ENCODE peak calls at places on chromosomes 7 and 10, in eight cellular contexts. One of them, this sample, is unnamed.

GRCh38 chr7:15720849-15721471 is 34.5 kb upstream of the MEOX2 start:
- DNase-seq in AG20443: peak; percentile 20
- DNase-seq in stimulated activated CD8-positive, alpha-beta memory T cell treated with anti-CD3 and anti-CD28 coated beads, Interleukin-2, amount 100 ng/mL, for 1 hour: no peak
- DNase-seq in stimulated activated CD4-positive, alpha-beta T cell treated with anti-CD3 and anti-CD28 coated beads, Interleukin-2, amount 100 ng/mL, for 24 hours: peak; percentile 19
- DNase-seq in kidney epithelial cell: no peak
- DNase-seq in HCT116: peak; percentile 41
- DNase-seq in colonic mucosa: peak; percentile 43
- DNase-seq in activated T-cell treated with anti-CD3 and anti-CD28 coated beads, Interleukin-2, amount 50 U/mL, for 4 hours: no peak
- DNase-seq in this sample: peak; percentile 30

GRCh38 chr10:112985701-112986510 is 35.9 kb downstream of the TCF7L2 start:
- DNase-seq in AG20443: peak; percentile 40
- DNase-seq in stimulated activated CD8-positive, alpha-beta memory T cell treated with anti-CD3 and anti-CD28 coated beads, Interleukin-2, amount 100 ng/mL, for 1 hour: no peak
- DNase-seq in kidney epithelial cell: no peak
- DNase-seq in activated T-cell treated with anti-CD3 and anti-CD28 coated beads, Interleukin-2, amount 50 U/mL, for 4 hours: no peak
- DNase-seq in colonic mucosa: no peak
- DNase-seq in stimulated activated CD4-positive, alpha-beta T cell treated with anti-CD3 and anti-CD28 coated beads, Interleukin-2, amount 100 ng/mL, for 24 hours: peak; percentile 5
- DNase-seq in HCT116: no peak
- DNase-seq in this sample: no peak

GRCh38 chr7:137755438-137755837 is 91.3 kb downstream of the DGKI start:
- DNase-seq in stimulated activated CD4-positive, alpha-beta T cell treated with anti-CD3 and anti-CD28 coated beads, Interleukin-2, amount 100 ng/mL, for 24 hours: no peak
- DNase-seq in kidney epithelial cell: no peak
- DNase-seq in activated T-cell treated with anti-CD3 and anti-CD28 coated beads, Interleukin-2, amount 50 U/mL, for 4 hours: no peak
- DNase-seq in colonic mucosa: no peak
- DNase-seq in stimulated activated CD8-positive, alpha-beta memory T cell treated with anti-CD3 and anti-CD28 coated beads, Interleukin-2, amount 100 ng/mL, for 1 hour: no peak
- DNase-seq in HCT116: no peak
- DNase-seq in AG20443: no peak
- DNase-seq in this sample: no peak

GRCh38 chr7:141685285-141686035 is 16.5 kb downstream of the DENND11 start:
- DNase-seq in activated T-cell treated with anti-CD3 and anti-CD28 coated beads, Interleukin-2, amount 50 U/mL, for 4 hours: no peak
- DNase-seq in stimulated activated CD4-positive, alpha-beta T cell treated with anti-CD3 and anti-CD28 coated beads, Interleukin-2, amount 100 ng/mL, for 24 hours: no peak
- DNase-seq in AG20443: no peak
- DNase-seq in stimulated activated CD8-positive, alpha-beta memory T cell treated with anti-CD3 and anti-CD28 coated beads, Interleukin-2, amount 100 ng/mL, for 1 hour: no peak
- DNase-seq in HCT116: no peak
- DNase-seq in colonic mucosa: no peak
- DNase-seq in kidney epithelial cell: no peak
- DNase-seq in this sample: no peak

GRCh38 chr10:79608505-79609375 is 2.0 kb upstream of the SFTPA1 start:
- DNase-seq in colonic mucosa: peak; percentile 34
- DNase-seq in activated T-cell treated with anti-CD3 and anti-CD28 coated beads, Interleukin-2, amount 50 U/mL, for 4 hours: no peak
- DNase-seq in stimulated activated CD4-positive, alpha-beta T cell treated with anti-CD3 and anti-CD28 coated beads, Interleukin-2, amount 100 ng/mL, for 24 hours: peak; percentile 59
- DNase-seq in HCT116: peak; percentile 24
- DNase-seq in AG20443: no peak
- DNase-seq in kidney epithelial cell: no peak
- DNase-seq in stimulated activated CD8-positive, alpha-beta memory T cell treated with anti-CD3 and anti-CD28 coated beads, Interleukin-2, amount 100 ng/mL, for 1 hour: no peak
- DNase-seq in this sample: no peak

GRCh38 chr7:102222445-102222844 is 64.2 kb upstream of the SH2B2 start:
- DNase-seq in colonic mucosa: no peak
- DNase-seq in stimulated activated CD8-positive, alpha-beta memory T cell treated with anti-CD3 and anti-CD28 coated beads, Interleukin-2, amount 100 ng/mL, for 1 hour: no peak
- DNase-seq in HCT116: no peak
- DNase-seq in activated T-cell treated with anti-CD3 and anti-CD28 coated beads, Interleukin-2, amount 50 U/mL, for 4 hours: no peak
- DNase-seq in stimulated activated CD4-positive, alpha-beta T cell treated with anti-CD3 and anti-CD28 coated beads, Interleukin-2, amount 100 ng/mL, for 24 hours: no peak
- DNase-seq in kidney epithelial cell: no peak
- DNase-seq in AG20443: no peak
- DNase-seq in this sample: no peak

GRCh38 chr7:101819183-101819582 is 1.8 kb downstream of the CUX1 start:
- DNase-seq in colonic mucosa: no peak
- DNase-seq in AG20443: no peak
- DNase-seq in activated T-cell treated with anti-CD3 and anti-CD28 coated beads, Interleukin-2, amount 50 U/mL, for 4 hours: no peak
- DNase-seq in stimulated activated CD8-positive, alpha-beta memory T cell treated with anti-CD3 and anti-CD28 coated beads, Interleukin-2, amount 100 ng/mL, for 1 hour: no peak
- DNase-seq in stimulated activated CD4-positive, alpha-beta T cell treated with anti-CD3 and anti-CD28 coated beads, Interleukin-2, amount 100 ng/mL, for 24 hours: no peak
- DNase-seq in HCT116: no peak
- DNase-seq in kidney epithelial cell: no peak
- DNase-seq in this sample: no peak

GRCh38 chr7:151692721-151693120 is 173.0 kb upstream of the RHEB start:
- DNase-seq in stimulated activated CD4-positive, alpha-beta T cell treated with anti-CD3 and anti-CD28 coated beads, Interleukin-2, amount 100 ng/mL, for 24 hours: no peak
- DNase-seq in stimulated activated CD8-positive, alpha-beta memory T cell treated with anti-CD3 and anti-CD28 coated beads, Interleukin-2, amount 100 ng/mL, for 1 hour: no peak
- DNase-seq in AG20443: no peak
- DNase-seq in activated T-cell treated with anti-CD3 and anti-CD28 coated beads, Interleukin-2, amount 50 U/mL, for 4 hours: no peak
- DNase-seq in colonic mucosa: no peak
- DNase-seq in HCT116: no peak
- DNase-seq in kidney epithelial cell: no peak
- DNase-seq in this sample: no peak

GRCh38 chr7:150448789-150449147 is 1.7 kb upstream of the GIMAP8 start:
- DNase-seq in activated T-cell treated with anti-CD3 and anti-CD28 coated beads, Interleukin-2, amount 50 U/mL, for 4 hours: peak; percentile 89
- DNase-seq in HCT116: peak; percentile 48
- DNase-seq in AG20443: peak; percentile 91
- DNase-seq in stimulated activated CD8-positive, alpha-beta memory T cell treated with anti-CD3 and anti-CD28 coated beads, Interleukin-2, amount 100 ng/mL, for 1 hour: peak; percentile 77
- DNase-seq in kidney epithelial cell: no peak
- DNase-seq in colonic mucosa: peak; percentile 85
- DNase-seq in stimulated activated CD4-positive, alpha-beta T cell treated with anti-CD3 and anti-CD28 coated beads, Interleukin-2, amount 100 ng/mL, for 24 hours: peak; percentile 88
- DNase-seq in this sample: peak; percentile 84

GRCh38 chr7:157813053-157813452 is 476.2 kb downstream of the DNAJB6 start:
- DNase-seq in colonic mucosa: no peak
- DNase-seq in AG20443: no peak
- DNase-seq in stimulated activated CD4-positive, alpha-beta T cell treated with anti-CD3 and anti-CD28 coated beads, Interleukin-2, amount 100 ng/mL, for 24 hours: no peak
- DNase-seq in stimulated activated CD8-positive, alpha-beta memory T cell treated with anti-CD3 and anti-CD28 coated beads, Interleukin-2, amount 100 ng/mL, for 1 hour: no peak
- DNase-seq in activated T-cell treated with anti-CD3 and anti-CD28 coated beads, Interleukin-2, amount 50 U/mL, for 4 hours: no peak
- DNase-seq in kidney epithelial cell: no peak
- DNase-seq in HCT116: no peak
- DNase-seq in this sample: no peak

GRCh38 chr10:3814832-3815209 is 29.8 kb upstream of the KLF6 start:
- DNase-seq in stimulated activated CD4-positive, alpha-beta T cell treated with anti-CD3 and anti-CD28 coated beads, Interleukin-2, amount 100 ng/mL, for 24 hours: no peak
- DNase-seq in HCT116: no peak
- DNase-seq in activated T-cell treated with anti-CD3 and anti-CD28 coated beads, Interleukin-2, amount 50 U/mL, for 4 hours: no peak
- DNase-seq in colonic mucosa: no peak
- DNase-seq in stimulated activated CD8-positive, alpha-beta memory T cell treated with anti-CD3 and anti-CD28 coated beads, Interleukin-2, amount 100 ng/mL, for 1 hour: no peak
- DNase-seq in kidney epithelial cell: no peak
- DNase-seq in AG20443: no peak
- DNase-seq in this sample: no peak

GRCh38 chr7:137981668-137982067 is 20.2 kb downstream of the CREB3L2 start:
- DNase-seq in colonic mucosa: no peak
- DNase-seq in kidney epithelial cell: no peak
- DNase-seq in stimulated activated CD8-positive, alpha-beta memory T cell treated with anti-CD3 and anti-CD28 coated beads, Interleukin-2, amount 100 ng/mL, for 1 hour: no peak
- DNase-seq in AG20443: no peak
- DNase-seq in HCT116: no peak
- DNase-seq in activated T-cell treated with anti-CD3 and anti-CD28 coated beads, Interleukin-2, amount 50 U/mL, for 4 hours: no peak
- DNase-seq in stimulated activated CD4-positive, alpha-beta T cell treated with anti-CD3 and anti-CD28 coated beads, Interleukin-2, amount 100 ng/mL, for 24 hours: no peak
- DNase-seq in this sample: no peak

GRCh38 chr10:72044417-72045041 is 43.8 kb downstream of the SPOCK2 start:
- DNase-seq in activated T-cell treated with anti-CD3 and anti-CD28 coated beads, Interleukin-2, amount 50 U/mL, for 4 hours: no peak
- DNase-seq in stimulated activated CD4-positive, alpha-beta T cell treated with anti-CD3 and anti-CD28 coated beads, Interleukin-2, amount 100 ng/mL, for 24 hours: no peak
- DNase-seq in stimulated activated CD8-positive, alpha-beta memory T cell treated with anti-CD3 and anti-CD28 coated beads, Interleukin-2, amount 100 ng/mL, for 1 hour: no peak
- DNase-seq in kidney epithelial cell: no peak
- DNase-seq in colonic mucosa: no peak
- DNase-seq in HCT116: no peak
- DNase-seq in AG20443: no peak
- DNase-seq in this sample: no peak

GRCh38 chr7:114416089-114416990 is 1.7 kb downstream of the FOXP2 start:
- DNase-seq in AG20443: no peak
- DNase-seq in colonic mucosa: no peak
- DNase-seq in activated T-cell treated with anti-CD3 and anti-CD28 coated beads, Interleukin-2, amount 50 U/mL, for 4 hours: no peak
- DNase-seq in stimulated activated CD8-positive, alpha-beta memory T cell treated with anti-CD3 and anti-CD28 coated beads, Interleukin-2, amount 100 ng/mL, for 1 hour: no peak
- DNase-seq in stimulated activated CD4-positive, alpha-beta T cell treated with anti-CD3 and anti-CD28 coated beads, Interleukin-2, amount 100 ng/mL, for 24 hours: no peak
- DNase-seq in kidney epithelial cell: no peak
- DNase-seq in HCT116: no peak
- DNase-seq in this sample: no peak

GRCh38 chr10:59896186-59896585 is 10.2 kb downstream of the CCDC6 start:
- DNase-seq in stimulated activated CD8-positive, alpha-beta memory T cell treated with anti-CD3 and anti-CD28 coated beads, Interleukin-2, amount 100 ng/mL, for 1 hour: no peak
- DNase-seq in kidney epithelial cell: no peak
- DNase-seq in HCT116: no peak
- DNase-seq in activated T-cell treated with anti-CD3 and anti-CD28 coated beads, Interleukin-2, amount 50 U/mL, for 4 hours: no peak
- DNase-seq in stimulated activated CD4-positive, alpha-beta T cell treated with anti-CD3 and anti-CD28 coated beads, Interleukin-2, amount 100 ng/mL, for 24 hours: no peak
- DNase-seq in AG20443: no peak
- DNase-seq in colonic mucosa: peak; percentile 79
- DNase-seq in this sample: peak; percentile 70

GRCh38 chr10:100960251-100960650 is 9.1 kb upstream of the SEMA4G start:
- DNase-seq in colonic mucosa: no peak
- DNase-seq in activated T-cell treated with anti-CD3 and anti-CD28 coated beads, Interleukin-2, amount 50 U/mL, for 4 hours: no peak
- DNase-seq in HCT116: no peak
- DNase-seq in stimulated activated CD8-positive, alpha-beta memory T cell treated with anti-CD3 and anti-CD28 coated beads, Interleukin-2, amount 100 ng/mL, for 1 hour: no peak
- DNase-seq in kidney epithelial cell: no peak
- DNase-seq in stimulated activated CD4-positive, alpha-beta T cell treated with anti-CD3 and anti-CD28 coated beads, Interleukin-2, amount 100 ng/mL, for 24 hours: no peak
- DNase-seq in AG20443: no peak
- DNase-seq in this sample: no peak

GRCh38 chr7:129454249-129454551 is 20.0 kb downstream of the STRIP2 start:
- DNase-seq in AG20443: no peak
- DNase-seq in colonic mucosa: no peak
- DNase-seq in activated T-cell treated with anti-CD3 and anti-CD28 coated beads, Interleukin-2, amount 50 U/mL, for 4 hours: no peak
- DNase-seq in stimulated activated CD8-positive, alpha-beta memory T cell treated with anti-CD3 and anti-CD28 coated beads, Interleukin-2, amount 100 ng/mL, for 1 hour: no peak
- DNase-seq in stimulated activated CD4-positive, alpha-beta T cell treated with anti-CD3 and anti-CD28 coated beads, Interleukin-2, amount 100 ng/mL, for 24 hours: no peak
- DNase-seq in kidney epithelial cell: no peak
- DNase-seq in HCT116: no peak
- DNase-seq in this sample: no peak

GRCh38 chr7:105224884-105225651 is 163.7 kb downstream of the SRPK2 start:
- DNase-seq in HCT116: peak; percentile 70
- DNase-seq in stimulated activated CD4-positive, alpha-beta T cell treated with anti-CD3 and anti-CD28 coated beads, Interleukin-2, amount 100 ng/mL, for 24 hours: no peak
- DNase-seq in stimulated activated CD8-positive, alpha-beta memory T cell treated with anti-CD3 and anti-CD28 coated beads, Interleukin-2, amount 100 ng/mL, for 1 hour: no peak
- DNase-seq in colonic mucosa: no peak
- DNase-seq in kidney epithelial cell: peak; percentile 80
- DNase-seq in activated T-cell treated with anti-CD3 and anti-CD28 coated beads, Interleukin-2, amount 50 U/mL, for 4 hours: no peak
- DNase-seq in AG20443: peak; percentile 84
- DNase-seq in this sample: no peak

GRCh38 chr10:102904337-102904736 is 13.8 kb upstream of the CNNM2 start:
- DNase-seq in activated T-cell treated with anti-CD3 and anti-CD28 coated beads, Interleukin-2, amount 50 U/mL, for 4 hours: no peak
- DNase-seq in stimulated activated CD8-positive, alpha-beta memory T cell treated with anti-CD3 and anti-CD28 coated beads, Interleukin-2, amount 100 ng/mL, for 1 hour: no peak
- DNase-seq in kidney epithelial cell: no peak
- DNase-seq in AG20443: no peak
- DNase-seq in stimulated activated CD4-positive, alpha-beta T cell treated with anti-CD3 and anti-CD28 coated beads, Interleukin-2, amount 100 ng/mL, for 24 hours: no peak
- DNase-seq in HCT116: no peak
- DNase-seq in colonic mucosa: no peak
- DNase-seq in this sample: no peak

This sample was measured in left colon.